ENCODE peak calls at places on chromosomes 12 and 14, in nine cellular contexts. B is hepatic stellate cell, F is left colon, Z is cardiac muscle cell, R is EL, I is type B pancreatic cell, G is foreskin fibroblast, S is omental fat pad, X is RPMI7951. W is an unnamed sample.

GRCh38 chr14:78104130-78104529 is 66.0 kb upstream of the NRXN3 start:
- DNase-seq in Z (no peak), S (no peak), B (no peak), G (no peak), I (no peak), R (no peak), F (no peak), X (no peak), W (no peak)

GRCh38 chr14:81534510-81535074 is 939 bp upstream of the SEL1L start:
- DNase-seq in B (no peak), S (no peak), Z (no peak), F (no peak), G (no peak), I (no peak), R (no peak), X (no peak), W (no peak)

GRCh38 chr12:117158911-117159310 is 31.4 kb downstream of the FBXO21 start:
- DNase-seq in I (no peak), S (no peak), X (no peak), Z (no peak), G (no peak), F (no peak), R (no peak), B (no peak), W (no peak)

GRCh38 chr14:55846852-55847471 is 267.0 kb downstream of the KTN1 start:
- DNase-seq in G (peak), B (no peak), R (peak), S (peak), I (no peak), X (no peak), Z (no peak), F (no peak), W (no peak)

GRCh38 chr12:118065380-118065779 is 4.4 kb upstream of the WSB2 start:
- DNase-seq in B (no peak), G (no peak), R (no peak), I (no peak), Z (no peak), S (no peak), F (no peak), X (no peak), W (no peak)

GRCh38 chr14:89292579-89293348 is 124.3 kb downstream of the FOXN3 start:
- DNase-seq in I (no peak), X (no peak), F (no peak), R (no peak), G (no peak), B (no peak), Z (no peak), S (no peak), W (no peak)

GRCh38 chr12:39935275-39935674 is 170.6 kb downstream of the SLC2A13 start:
- DNase-seq in Z (no peak), B (peak), I (no peak), S (no peak), X (peak), G (peak), F (no peak), R (peak), W (no peak)

GRCh38 chr12:79897617-79898016 is 37.3 kb downstream of the PPP1R12A start:
- DNase-seq in G (peak), B (peak), S (no peak), F (no peak), I (no peak), Z (no peak), X (peak), R (peak), W (no peak)

GRCh38 chr14:102749833-102750775 is 27.1 kb upstream of the TRAF3 start:
- DNase-seq in G (no peak), X (no peak), F (no peak), B (no peak), R (no peak), I (no peak), Z (no peak), S (no peak), W (peak)

GRCh38 chr12:53326460-53327185 is 5.2 kb upstream of the AAAS start:
- DNase-seq in S (no peak), F (no peak), G (no peak), R (no peak), X (no peak), Z (no peak), B (no peak), I (no peak), W (no peak)

GRCh38 chr12:75997658-75998057 is 33.9 kb downstream of the PHLDA1 start:
- DNase-seq in X (no peak), R (no peak), S (no peak), F (no peak), G (no peak), Z (no peak), B (no peak), I (no peak), W (no peak)

GRCh38 chr14:32414808-32415255 is 85.7 kb downstream of the AKAP6 start:
- DNase-seq in G (no peak), S (no peak), X (no peak), R (peak), I (no peak), Z (no peak), B (no peak), F (no peak), W (no peak)

GRCh38 chr12:19002192-19002591 is 127.3 kb upstream of the PLEKHA5 start:
- DNase-seq in F (no peak), B (no peak), Z (no peak), S (no peak), X (peak), I (no peak), G (no peak), R (peak), W (no peak)

GRCh38 chr14:101900253-101900652 is 64.1 kb upstream of the DYNC1H1 start:
- DNase-seq in S (peak), G (no peak), I (no peak), R (no peak), B (no peak), F (no peak), X (no peak), Z (no peak), W (no peak)

GRCh38 chr14:20614038-20614840 is 23.1 kb upstream of the RNASE12 start:
- DNase-seq in X (no peak), R (no peak), F (peak), B (no peak), S (no peak), I (no peak), G (no peak), Z (peak), W (peak)